ENCODE peak calls at places on chromosome 1, in seven cellular contexts. K, B, M, H, U, G and T are unnamed samples.

GRCh38 chr1:34163792-34164509 is 1.1 kb downstream of the CSMD2 start:
- DNase-seq in K (no peak), B (peak), M (peak), H (no peak), U (no peak), G (no peak), T (no peak)

GRCh38 chr1:41863683-41864082 is 55.0 kb downstream of the HIVEP3 start:
- DNase-seq in K (no peak), B (no peak), M (no peak), H (no peak), U (no peak), G (no peak), T (no peak)

GRCh38 chr1:218585565-218586184 is 240.5 kb downstream of the TGFB2 start:
- DNase-seq in K (no peak), B (peak), M (peak), H (no peak), U (peak), G (peak), T (no peak)

GRCh38 chr1:42469727-42470126 is 6.6 kb downstream of the CCDC30 start:
- DNase-seq in K (no peak), B (no peak), M (no peak), H (no peak), U (no peak), G (no peak), T (no peak)

GRCh38 chr1:99737016-99737415 is 29.4 kb downstream of the FRRS1 start:
- DNase-seq in K (no peak), B (no peak), M (peak), H (peak), U (no peak), G (peak), T (no peak)

GRCh38 chr1:35544976-35545375 is 12.2 kb downstream of the KIAA0319L start:
- DNase-seq in K (no peak), B (no peak), M (peak), H (peak), U (no peak), G (no peak), T (no peak)

GRCh38 chr1:184028854-184029623 is 8.5 kb downstream of the COLGALT2 start:
- DNase-seq in K (no peak), B (no peak), M (peak), H (peak), U (no peak), G (no peak), T (peak)

GRCh38 chr1:1169429-1170214 is 4.1 kb upstream of the TTLL10 start:
- DNase-seq in K (no peak), B (peak), M (no peak), H (no peak), U (no peak), G (no peak), T (no peak)

GRCh38 chr1:242318140-242318539 is 206.4 kb downstream of the PLD5 start:
- DNase-seq in K (no peak), B (no peak), M (no peak), H (no peak), U (no peak), G (no peak), T (no peak)

GRCh38 chr1:46687095-46687659 is 15.5 kb downstream of the TEX38 start:
- DNase-seq in K (no peak), B (no peak), M (no peak), H (no peak), U (no peak), G (no peak), T (peak)

GRCh38 chr1:28509705-28510349 is 4.0 kb downstream of the RCC1 start:
- DNase-seq in K (no peak), B (no peak), M (no peak), H (no peak), U (no peak), G (no peak), T (no peak)

GRCh38 chr1:98049370-98050115 is 128.7 kb upstream of the DPYD start:
- DNase-seq in K (no peak), B (peak), M (peak), H (no peak), U (no peak), G (no peak), T (no peak)

GRCh38 chr1:26225033-26225831 is 8.8 kb upstream of the CEP85 start:
- DNase-seq in K (no peak), B (peak), M (peak), H (peak), U (no peak), G (no peak), T (peak)

GRCh38 chr1:226002667-226003501 is 3.7 kb upstream of the SDE2 start:
- DNase-seq in K (no peak), B (no peak), M (peak), H (peak), U (no peak), G (peak), T (peak)

GRCh38 chr1:167173516-167174184 is 47.0 kb upstream of the POU2F1 start:
- DNase-seq in K (no peak), B (no peak), M (no peak), H (no peak), U (no peak), G (peak), T (no peak)

GRCh38 chr1:22189619-22190018 is 46.7 kb upstream of the WNT4 start:
- DNase-seq in K (no peak), B (no peak), M (no peak), H (no peak), U (no peak), G (no peak), T (no peak)

GRCh38 chr1:6914646-6915178 is 129.5 kb downstream of the CAMTA1 start:
- DNase-seq in K (no peak), B (no peak), M (no peak), H (no peak), U (no peak), G (no peak), T (no peak)

GRCh38 chr1:6911229-6911941 is 126.1 kb downstream of the CAMTA1 start:
- DNase-seq in K (no peak), B (no peak), M (no peak), H (peak), U (no peak), G (no peak), T (no peak)

GRCh38 chr1:6913086-6913485 is 127.8 kb downstream of the CAMTA1 start:
- DNase-seq in K (no peak), B (no peak), M (no peak), H (no peak), U (no peak), G (no peak), T (no peak)

GRCh38 chr1:6911974-6912373 is 126.7 kb downstream of the CAMTA1 start:
- DNase-seq in K (no peak), B (no peak), M (no peak), H (no peak), U (no peak), G (no peak), T (no peak)

DNA sequence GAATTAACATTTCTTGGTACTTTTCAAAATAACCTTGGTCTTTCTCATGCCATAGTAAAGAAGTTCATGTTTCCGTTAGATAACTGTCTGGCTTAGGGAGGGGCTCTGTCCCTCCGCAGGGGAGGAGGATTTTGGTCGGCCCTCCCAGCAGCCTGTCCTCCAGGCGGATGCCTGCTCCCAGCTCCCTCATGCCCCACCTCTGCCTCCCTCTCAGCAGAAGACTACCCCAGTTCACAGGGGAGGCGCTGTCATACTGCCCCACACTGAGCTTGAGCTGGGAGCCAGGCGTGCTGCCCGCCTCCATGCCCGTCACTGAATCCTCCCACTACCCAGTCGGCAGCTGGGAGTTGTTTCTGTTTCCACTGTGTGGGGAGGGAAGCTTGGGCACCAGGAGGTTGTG is 127.3 kb downstream of the CAMTA1 start:
- DNase-seq in K (no peak), B (no peak), M (no peak), H (peak), U (no peak), G (no peak), T (no peak)
- TF ChIP-seq POLR2AphosphoS5 in K (no peak), B (no peak), M (no peak), H (no peak), U (no peak), G (no peak), T (no peak)

DNA sequence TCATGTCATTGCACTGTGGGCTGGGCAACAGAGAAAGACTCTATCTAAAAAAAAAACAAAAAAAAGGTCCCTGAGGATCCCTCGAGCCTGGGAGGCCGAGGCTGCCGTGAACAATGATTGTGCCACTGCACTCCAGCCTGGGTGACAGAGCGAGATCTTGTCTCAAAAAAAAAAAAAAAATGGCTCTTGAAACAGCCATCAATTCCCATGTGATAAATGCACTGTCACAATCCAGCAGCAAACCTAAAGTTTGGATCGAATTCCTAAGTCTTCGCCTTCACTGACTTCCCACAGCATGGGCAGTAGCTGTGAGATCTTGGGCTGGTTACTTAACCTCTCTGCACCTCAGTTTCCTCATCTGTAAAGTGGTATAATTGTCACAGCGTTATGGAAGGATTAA is 43.5 kb downstream of the IGSF3 start:
- DNase-seq in K (no peak), B (no peak), M (no peak), H (no peak), U (no peak), G (no peak), T (no peak)
- H3K27ac ChIP-seq in K (no peak), B (no peak), M (no peak), H (no peak), U (no peak), G (no peak), T (no peak)

GRCh38 chr1:44640178-44640865 is 34.0 kb downstream of the TMEM53 start:
- DNase-seq in K (no peak), B (no peak), M (no peak), H (no peak), U (no peak), G (no peak), T (no peak)

GRCh38 chr1:44636067-44636466 is 38.2 kb downstream of the TMEM53 start:
- DNase-seq in K (no peak), B (no peak), M (no peak), H (no peak), U (no peak), G (no peak), T (no peak)

GRCh38 chr1:44635439-44635838 is 38.8 kb downstream of the TMEM53 start:
- DNase-seq in K (no peak), B (no peak), M (no peak), H (no peak), U (no peak), G (no peak), T (no peak)

GRCh38 chr1:44636711-44637589 is 37.3 kb downstream of the TMEM53 start:
- DNase-seq in K (no peak), B (no peak), M (no peak), H (no peak), U (no peak), G (no peak), T (no peak)

DNA sequence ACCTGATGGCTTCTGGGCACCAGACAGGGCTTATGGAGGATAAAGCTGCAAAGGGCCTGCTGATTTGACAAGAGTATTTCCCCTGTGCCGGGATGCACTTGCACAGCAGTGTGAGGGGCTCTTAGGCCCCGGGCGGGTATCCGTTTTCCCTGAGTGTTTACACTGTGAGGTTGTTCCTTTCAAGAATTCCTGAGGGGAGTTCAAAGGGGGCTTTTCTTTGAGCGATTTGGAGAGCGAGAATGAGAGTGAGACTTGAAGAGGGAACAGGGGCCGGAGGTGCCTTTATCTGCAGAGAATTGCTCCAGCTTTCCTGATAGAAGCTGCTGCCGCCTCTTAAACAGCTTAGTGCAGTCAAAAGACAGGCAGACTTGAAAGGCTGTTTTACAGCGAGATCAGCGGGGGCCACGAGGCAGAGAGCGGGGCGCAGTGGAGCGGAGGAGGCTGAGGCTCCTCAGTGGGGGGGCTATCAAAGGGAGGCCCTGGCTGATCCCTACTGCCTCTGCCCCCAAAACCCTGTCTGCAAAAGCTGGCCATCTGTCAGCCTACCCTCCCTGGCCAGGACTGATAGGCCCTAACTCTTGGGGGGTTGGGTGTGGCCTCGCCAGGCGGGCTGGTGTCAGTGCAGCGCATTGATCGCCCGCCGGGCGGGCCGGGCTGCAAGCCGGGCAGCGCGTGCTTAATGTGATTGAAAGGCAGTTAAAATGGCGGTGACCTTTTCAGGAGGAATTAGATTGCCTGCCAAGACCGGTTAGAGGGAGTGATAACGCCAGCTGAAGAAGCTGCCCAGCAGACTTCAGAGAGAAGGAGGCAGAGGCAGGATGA is 36.5 kb downstream of the TMEM53 start:
- DNase-seq in K (no peak), B (peak), M (no peak), H (peak), U (no peak), G (no peak), T (no peak)
- TF ChIP-seq CTCF in K (no peak), B (no peak), M (no peak), H (no peak), U (no peak), G (no peak), T (no peak)

DNA sequence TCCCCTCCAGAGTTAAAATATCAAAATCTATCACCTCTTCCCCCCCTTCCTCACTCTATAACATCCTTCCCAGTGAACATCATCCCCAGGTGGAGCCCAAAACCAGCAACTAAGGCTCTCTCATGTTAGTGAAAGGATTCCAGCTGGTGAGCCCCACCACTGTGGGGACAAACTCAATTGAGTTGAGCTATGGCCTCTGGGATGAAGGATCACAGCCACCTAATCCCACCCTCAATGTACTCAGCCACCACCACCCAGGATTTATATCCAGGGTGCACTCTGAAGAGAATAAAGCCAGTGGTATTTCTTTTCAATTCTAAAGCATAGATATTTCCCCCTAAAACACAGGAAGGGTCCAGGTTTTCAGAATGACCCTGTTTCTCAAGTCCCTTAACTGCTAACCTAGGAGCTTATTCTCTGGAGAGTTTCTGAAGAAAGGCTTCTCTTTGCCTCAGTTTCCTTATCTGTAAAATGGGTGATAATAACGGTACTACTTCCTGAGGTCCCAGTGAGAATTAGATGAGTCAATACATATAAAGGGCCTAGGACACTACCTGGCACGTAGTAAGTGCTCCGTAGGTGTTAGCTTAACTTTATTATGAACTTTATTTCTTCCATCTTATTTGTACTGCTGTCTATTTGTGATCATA is 15.6 kb upstream of the BOLA1 start:
- DNase-seq in K (no peak), B (no peak), M (no peak), H (no peak), U (no peak), G (no peak), T (no peak)
- TF ChIP-seq POLR2AphosphoS5 in K (no peak), B (no peak), M (no peak), H (peak), U (no peak), G (no peak), T (no peak)

GRCh38 chr1:229279242-229279641 is 8.3 kb downstream of the RAB4A start:
- DNase-seq in K (peak), B (no peak), M (no peak), H (no peak), U (no peak), G (no peak), T (no peak)
- H3K27ac ChIP-seq in K (peak), B (no peak), M (no peak), H (no peak), U (no peak), G (no peak), T (peak)